ENCODE peak calls at places on chromosomes 11 and 22, in ten cellular contexts. C is DMS153; H is heart right ventricle; T is NCI-H1694 treated with DMSO at 0.1 percent for 48 hours; K is CD8-positive, alpha-beta memory T cell; G is AG09319; Y is HL-60; W is activated CD4-positive, alpha-beta T cell treated with anti-CD3 and anti-CD28 coated beads, Interleukin-2, amount 50 U/mL, for 4 hours; Q is neural progenitor cell; A is CD4-positive, alpha-beta memory T cell. P is an unnamed sample.

GRCh38 chr11:16891170-16891569 is 123.0 kb downstream of the PLEKHA7 start:
- DNase-seq in H (no peak), W (no peak), A (no peak), K (no peak), C (no peak), Q (no peak), G (no peak), T (no peak), Y (no peak), P (no peak)

GRCh38 chr11:97993565-97993964 is 1027.2 kb upstream of the CNTN5 start:
- DNase-seq in Y (no peak), W (no peak), A (no peak), T (no peak), Q (no peak), C (no peak), H (no peak), G (no peak), K (no peak), P (no peak)

GRCh38 chr11:125621995-125622394 is 3.0 kb upstream of the CHEK1 start:
- DNase-seq in G (no peak), Q (no peak), W (no peak), Y (no peak), A (no peak), K (no peak), T (no peak), H (no peak), C (no peak), P (no peak)

GRCh38 chr11:18721576-18722292 is 4.3 kb downstream of the IGSF22 start:
- DNase-seq in C (peak), W (peak), Q (peak), G (no peak), H (peak), A (peak), K (peak), Y (peak), T (peak), P (peak)

GRCh38 chr22:39293766-39294368 is 25.6 kb downstream of the RPL3 start:
- DNase-seq in A (no peak), Y (no peak), T (no peak), K (no peak), W (no peak), H (no peak), G (no peak), Q (no peak), C (no peak), P (no peak)

GRCh38 chr22:42785706-42786499 is 65.2 kb upstream of the A4GALT start:
- DNase-seq in T (no peak), Q (no peak), Y (no peak), A (no peak), W (no peak), C (no peak), H (no peak), G (no peak), K (no peak), P (no peak)

GRCh38 chr11:115941481-115941993 is 437.3 kb upstream of the CADM1 start:
- DNase-seq in W (no peak), Y (no peak), C (no peak), H (peak), Q (no peak), A (no peak), K (no peak), T (no peak), G (no peak), P (no peak)

GRCh38 chr22:30742291-30743256 is 47.9 kb downstream of the OSBP2 start:
- DNase-seq in G (no peak), Y (no peak), A (no peak), W (no peak), C (no peak), H (no peak), T (no peak), Q (no peak), K (no peak), P (no peak)

GRCh38 chr11:128311742-128312719 is 275.3 kb downstream of the ETS1 start:
- DNase-seq in H (no peak), W (no peak), A (no peak), C (no peak), K (no peak), Y (no peak), T (no peak), Q (no peak), G (no peak), P (no peak)

GRCh38 chr22:27152033-27152432 is 494.6 kb downstream of the MIAT start:
- DNase-seq in C (no peak), H (no peak), T (no peak), Y (no peak), Q (no peak), W (no peak), K (no peak), G (no peak), A (no peak), P (no peak)

GRCh38 chr11:36240178-36240577 is 49.0 kb downstream of the COMMD9 start:
- DNase-seq in Y (no peak), W (no peak), G (no peak), A (no peak), Q (no peak), C (no peak), H (no peak), K (no peak), T (no peak), P (no peak)

GRCh38 chr22:41842996-41843970 is 10.4 kb downstream of the SREBF2 start:
- DNase-seq in H (no peak), Y (no peak), Q (no peak), T (no peak), A (no peak), C (no peak), G (no peak), K (no peak), W (no peak), P (no peak)

GRCh38 chr11:73956876-73957653 is 6.2 kb downstream of the DNAJB13 start:
- DNase-seq in Q (no peak), A (no peak), W (no peak), C (no peak), Y (no peak), G (no peak), H (no peak), K (no peak), T (no peak), P (no peak)

GRCh38 chr11:67468509-67468834 is 579 bp downstream of the TMEM134 start:
- DNase-seq in G (no peak), K (no peak), A (no peak), C (no peak), T (no peak), H (no peak), Y (no peak), W (no peak), Q (peak), P (peak)

GRCh38 chr11:9831122-9831521 is 167.2 kb downstream of the SWAP70 start:
- DNase-seq in A (no peak), W (no peak), Y (no peak), C (peak), T (no peak), G (no peak), H (no peak), K (no peak), Q (no peak), P (peak)

GRCh38 chr11:60872124-60872951 is 5.0 kb downstream of the ZP1 start:
- DNase-seq in Q (no peak), C (no peak), G (no peak), W (no peak), H (no peak), Y (no peak), A (no peak), T (no peak), K (no peak), P (no peak)

GRCh38 chr11:74720596-74721478 is 10.4 kb downstream of the CHRDL2 start:
- DNase-seq in C (no peak), Y (no peak), K (no peak), H (peak), A (no peak), G (no peak), T (no peak), Q (no peak), W (no peak), P (no peak)

GRCh38 chr22:42443240-42444059 is 11.2 kb upstream of the NFAM1 start:
- DNase-seq in T (no peak), Y (no peak), K (no peak), Q (no peak), W (no peak), C (no peak), H (no peak), G (no peak), A (no peak), P (no peak)

GRCh38 chr22:24400726-24401596 is 26.4 kb upstream of the ADORA2A start:
- DNase-seq in C (no peak), W (no peak), Q (no peak), K (no peak), T (no peak), G (no peak), H (no peak), Y (no peak), A (no peak), P (no peak)

GRCh38 chr22:30253205-30253852 is 6.8 kb upstream of the LIF start:
- DNase-seq in Q (no peak), C (peak), K (no peak), Y (no peak), A (no peak), W (no peak), H (peak), T (peak), G (no peak), P (peak)

GRCh38 chr22:33962409-33962808 is 42.1 kb upstream of the LARGE1 start:
- DNase-seq in Y (no peak), K (no peak), T (no peak), H (no peak), G (no peak), W (no peak), C (no peak), A (no peak), Q (no peak), P (no peak)

GRCh38 chr11:36469881-36470802 is 39.9 kb downstream of the TRAF6 start:
- DNase-seq in G (no peak), H (no peak), C (no peak), Y (no peak), A (no peak), W (no peak), Q (no peak), K (no peak), T (no peak), P (no peak)

GRCh38 chr11:35525501-35526175 is at the start of gene PAMR1:
- DNase-seq in T (no peak), Y (no peak), C (peak), G (peak), Q (peak), W (no peak), H (peak), A (no peak), K (no peak), P (peak)

GRCh38 chr11:41459602-41460405 is at the start of gene LRRC4C:
- DNase-seq in H (no peak), G (no peak), C (no peak), K (no peak), Q (peak), T (no peak), W (no peak), Y (no peak), A (no peak), P (peak)

GRCh38 chr11:3796796-3797328 is 492 bp downstream of the NUP98 start:
- DNase-seq in C (no peak), W (no peak), G (no peak), H (no peak), T (no peak), A (no peak), K (peak), Y (no peak), Q (no peak), P (peak)

GRCh38 chr11:57072640-57073039 is 83.9 kb downstream of the OR5AK2 start:
- DNase-seq in Y (no peak), A (no peak), T (no peak), Q (no peak), W (no peak), C (no peak), G (peak), K (no peak), H (no peak), P (no peak)

GRCh38 chr22:46454910-46455269 is 82.5 kb downstream of the CELSR1 start:
- DNase-seq in A (no peak), Y (no peak), H (no peak), T (no peak), K (no peak), C (no peak), W (no peak), Q (no peak), G (no peak), P (no peak)

GRCh38 chr11:78037056-78037455 is 14.0 kb upstream of the KCTD14 start:
- DNase-seq in T (no peak), A (no peak), G (no peak), C (no peak), K (no peak), H (no peak), Q (no peak), Y (no peak), W (no peak), P (no peak)

GRCh38 chr11:62830904-62831519 is 839 bp downstream of the STX5 start:
- DNase-seq in A (no peak), G (no peak), C (no peak), Q (peak), Y (no peak), W (no peak), H (no peak), K (no peak), T (no peak), P (no peak)

GRCh38 chr22:34303656-34304055 is 383.4 kb upstream of the LARGE1 start:
- DNase-seq in Y (no peak), K (no peak), A (no peak), C (no peak), G (no peak), H (no peak), Q (no peak), W (no peak), T (no peak), P (no peak)

GRCh38 chr11:108253176-108253575 is 30.3 kb downstream of the ATM start:
- DNase-seq in Y (no peak), T (no peak), C (no peak), G (no peak), A (no peak), K (no peak), Q (no peak), W (no peak), H (no peak), P (no peak)

GRCh38 chr22:27347951-27348350 is 453.6 kb downstream of the MN1 start:
- DNase-seq in C (no peak), H (no peak), A (no peak), K (no peak), Q (peak), Y (no peak), W (no peak), G (no peak), T (no peak), P (no peak)

GRCh38 chr11:46438211-46438610 is 46.6 kb upstream of the CHRM4 start:
- DNase-seq in G (no peak), T (peak), H (no peak), Y (no peak), C (peak), W (no peak), Q (no peak), K (no peak), A (no peak), P (no peak)

GRCh38 chr11:119115484-119116234 is 5.7 kb upstream of the HINFP start:
- DNase-seq in Y (peak), A (peak), W (no peak), K (peak), Q (no peak), T (no peak), C (no peak), H (peak), G (no peak), P (no peak)

GRCh38 chr11:37468344-37468743 is 870.3 kb upstream of the RAG2 start:
- DNase-seq in H (no peak), Y (no peak), G (no peak), K (no peak), W (no peak), A (no peak), T (no peak), C (no peak), Q (no peak), P (no peak)

GRCh38 chr11:128940156-128940555 is 2.5 kb downstream of the TP53AIP1 start:
- DNase-seq in W (no peak), A (no peak), C (no peak), H (no peak), G (no peak), T (no peak), K (no peak), Y (no peak), Q (no peak), P (no peak)

GRCh38 chr22:40491990-40492631 is 121.7 kb downstream of the SGSM3 start:
- DNase-seq in W (no peak), Q (no peak), T (no peak), A (peak), Y (peak), C (no peak), H (no peak), K (no peak), G (no peak), P (no peak)

P was measured in NCI-H774.